ENCODE peak calls at places on chromosome 9, in eight cellular contexts. One of them, this sample, is unnamed.

GRCh38 chr9:98538626-98539031 is 170.1 kb downstream of the GABBR2 start:
- DNase-seq in H9: no peak
- DNase-seq in pancreas: no peak
- DNase-seq in GM23338: no peak
- DNase-seq in GM13976: no peak
- DNase-seq in CD4-positive, alpha-beta T cell: no peak
- DNase-seq in BJ: no peak
- DNase-seq in CD8-positive, alpha-beta T cell: no peak
- DNase-seq in this sample: peak

GRCh38 chr9:125904155-125904841 is 157.1 kb downstream of the PBX3 start:
- DNase-seq in H9: no peak
- DNase-seq in pancreas: no peak
- DNase-seq in GM23338: no peak
- DNase-seq in GM13976: no peak
- DNase-seq in CD4-positive, alpha-beta T cell: no peak
- DNase-seq in BJ: no peak
- DNase-seq in CD8-positive, alpha-beta T cell: no peak
- DNase-seq in this sample: no peak

GRCh38 chr9:69379250-69379982 is 54.4 kb downstream of the ENTREP1 start:
- DNase-seq in H9: no peak
- DNase-seq in pancreas: no peak
- DNase-seq in GM23338: no peak
- DNase-seq in GM13976: no peak
- DNase-seq in CD4-positive, alpha-beta T cell: no peak
- DNase-seq in BJ: no peak
- DNase-seq in CD8-positive, alpha-beta T cell: no peak
- DNase-seq in this sample: peak

GRCh38 chr9:35333551-35333950 is 156.4 kb upstream of the RUSC2 start:
- DNase-seq in H9: no peak
- DNase-seq in pancreas: no peak
- DNase-seq in GM23338: no peak
- DNase-seq in GM13976: no peak
- DNase-seq in CD4-positive, alpha-beta T cell: no peak
- DNase-seq in BJ: peak
- DNase-seq in CD8-positive, alpha-beta T cell: no peak
- DNase-seq in this sample: no peak

GRCh38 chr9:130542457-130543228 is 36.7 kb upstream of the FUBP3 start:
- DNase-seq in H9: no peak
- DNase-seq in pancreas: no peak
- DNase-seq in GM23338: no peak
- DNase-seq in GM13976: no peak
- DNase-seq in CD4-positive, alpha-beta T cell: no peak
- DNase-seq in BJ: no peak
- DNase-seq in CD8-positive, alpha-beta T cell: no peak
- DNase-seq in this sample: peak

GRCh38 chr9:16121593-16121992 is 568.8 kb downstream of the CCDC171 start:
- DNase-seq in H9: no peak
- DNase-seq in pancreas: no peak
- DNase-seq in GM23338: no peak
- DNase-seq in GM13976: no peak
- DNase-seq in CD4-positive, alpha-beta T cell: no peak
- DNase-seq in BJ: no peak
- DNase-seq in CD8-positive, alpha-beta T cell: no peak
- DNase-seq in this sample: peak

GRCh38 chr9:99433555-99433954 is 211.5 kb downstream of the SEC61B start:
- DNase-seq in H9: no peak
- DNase-seq in pancreas: no peak
- DNase-seq in GM23338: no peak
- DNase-seq in GM13976: peak
- DNase-seq in CD4-positive, alpha-beta T cell: no peak
- DNase-seq in BJ: peak
- DNase-seq in CD8-positive, alpha-beta T cell: peak
- DNase-seq in this sample: peak

GRCh38 chr9:80231847-80232246 is 660.1 kb downstream of the TLE4 start:
- DNase-seq in H9: no peak
- DNase-seq in pancreas: no peak
- DNase-seq in GM23338: no peak
- DNase-seq in GM13976: no peak
- DNase-seq in CD4-positive, alpha-beta T cell: no peak
- DNase-seq in BJ: no peak
- DNase-seq in CD8-positive, alpha-beta T cell: no peak
- DNase-seq in this sample: no peak

GRCh38 chr9:130149654-130150286 is 22.4 kb upstream of the NCS1 start:
- DNase-seq in H9: no peak
- DNase-seq in pancreas: no peak
- DNase-seq in GM23338: peak
- DNase-seq in GM13976: no peak
- DNase-seq in CD4-positive, alpha-beta T cell: no peak
- DNase-seq in BJ: no peak
- DNase-seq in CD8-positive, alpha-beta T cell: no peak
- DNase-seq in this sample: no peak

GRCh38 chr9:13076616-13077015 is 202.9 kb downstream of the MPDZ start:
- DNase-seq in H9: no peak
- DNase-seq in pancreas: no peak
- DNase-seq in GM23338: no peak
- DNase-seq in GM13976: no peak
- DNase-seq in CD4-positive, alpha-beta T cell: no peak
- DNase-seq in BJ: no peak
- DNase-seq in CD8-positive, alpha-beta T cell: no peak
- DNase-seq in this sample: no peak

GRCh38 chr9:106717686-106718085 is 145.3 kb upstream of the ZNF462 start:
- DNase-seq in H9: no peak
- DNase-seq in pancreas: no peak
- DNase-seq in GM23338: peak
- DNase-seq in GM13976: no peak
- DNase-seq in CD4-positive, alpha-beta T cell: no peak
- DNase-seq in BJ: peak
- DNase-seq in CD8-positive, alpha-beta T cell: no peak
- DNase-seq in this sample: peak
- TF ChIP-seq CTCF in H9: peak
- TF ChIP-seq CTCF in pancreas: no peak
- TF ChIP-seq CTCF in GM23338: peak
- TF ChIP-seq CTCF in GM13976: no peak
- TF ChIP-seq CTCF in CD4-positive, alpha-beta T cell: no peak
- TF ChIP-seq CTCF in BJ: peak
- TF ChIP-seq CTCF in CD8-positive, alpha-beta T cell: no peak
- TF ChIP-seq CTCF in this sample: peak

GRCh38 chr9:90131568-90131967 is 511.1 kb downstream of the DIRAS2 start:
- DNase-seq in H9: no peak
- DNase-seq in pancreas: no peak
- DNase-seq in GM23338: no peak
- DNase-seq in GM13976: no peak
- DNase-seq in CD4-positive, alpha-beta T cell: no peak
- DNase-seq in BJ: no peak
- DNase-seq in CD8-positive, alpha-beta T cell: no peak
- DNase-seq in this sample: no peak
- TF ChIP-seq CTCF in H9: no peak
- TF ChIP-seq CTCF in pancreas: no peak
- TF ChIP-seq CTCF in GM23338: no peak
- TF ChIP-seq CTCF in GM13976: no peak
- TF ChIP-seq CTCF in CD4-positive, alpha-beta T cell: no peak
- TF ChIP-seq CTCF in BJ: no peak
- TF ChIP-seq CTCF in CD8-positive, alpha-beta T cell: no peak
- TF ChIP-seq CTCF in this sample: no peak

DNA sequence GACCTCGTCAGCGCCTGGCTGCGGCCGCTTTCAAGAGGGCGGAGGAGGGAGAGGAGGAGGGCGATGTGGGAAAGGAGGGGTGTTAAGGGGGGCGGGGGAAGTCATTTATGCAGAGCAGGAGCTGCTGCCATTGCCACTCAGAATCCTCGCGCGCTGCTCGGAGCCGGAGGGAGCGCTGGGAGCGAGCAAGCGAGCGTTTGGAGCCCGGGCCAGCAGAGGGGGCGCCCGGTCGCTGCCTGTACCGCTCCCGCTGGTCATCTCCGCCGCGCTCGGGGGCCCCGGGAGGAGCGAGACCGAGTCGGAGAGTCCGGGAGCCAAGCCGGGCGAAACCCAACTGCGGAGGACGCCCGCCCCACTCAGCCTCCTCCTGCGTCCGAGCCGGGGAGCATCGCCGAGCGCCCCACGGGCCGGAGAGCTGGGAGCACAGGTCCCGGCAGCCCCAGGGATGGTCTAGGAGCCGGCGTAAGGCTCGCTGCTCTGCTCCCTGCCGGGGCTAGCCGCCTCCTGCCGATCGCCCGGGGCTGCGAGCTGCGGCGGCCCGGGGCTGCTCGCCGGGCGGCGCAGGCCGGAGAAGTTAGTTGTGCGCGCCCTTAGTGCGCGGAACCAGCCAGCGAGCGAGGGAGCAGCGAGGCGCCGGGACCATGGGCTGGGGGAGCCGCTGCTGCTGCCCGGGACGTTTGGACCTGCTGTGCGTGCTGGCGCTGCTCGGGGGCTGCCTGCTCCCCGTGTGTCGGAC is at the start of gene PCSK5:
- DNase-seq in H9: peak
- DNase-seq in pancreas: peak
- DNase-seq in GM23338: peak
- DNase-seq in GM13976: peak
- DNase-seq in CD4-positive, alpha-beta T cell: peak
- DNase-seq in BJ: peak
- DNase-seq in CD8-positive, alpha-beta T cell: peak
- DNase-seq in this sample: peak
- TF ChIP-seq CTCF in H9: peak
- TF ChIP-seq CTCF in pancreas: no peak
- TF ChIP-seq CTCF in GM23338: peak
- TF ChIP-seq CTCF in GM13976: no peak
- TF ChIP-seq CTCF in CD4-positive, alpha-beta T cell: no peak
- TF ChIP-seq CTCF in BJ: peak
- TF ChIP-seq CTCF in CD8-positive, alpha-beta T cell: no peak
- TF ChIP-seq CTCF in this sample: no peak

GRCh38 chr9:93591301-93591700 is 14.9 kb downstream of the PHF2 start:
- DNase-seq in H9: no peak
- DNase-seq in pancreas: no peak
- DNase-seq in GM23338: no peak
- DNase-seq in GM13976: no peak
- DNase-seq in CD4-positive, alpha-beta T cell: no peak
- DNase-seq in BJ: no peak
- DNase-seq in CD8-positive, alpha-beta T cell: peak
- DNase-seq in this sample: no peak

GRCh38 chr9:93591706-93592388 is 15.5 kb downstream of the PHF2 start:
- DNase-seq in H9: no peak
- DNase-seq in pancreas: no peak
- DNase-seq in GM23338: no peak
- DNase-seq in GM13976: peak
- DNase-seq in CD4-positive, alpha-beta T cell: no peak
- DNase-seq in BJ: no peak
- DNase-seq in CD8-positive, alpha-beta T cell: peak
- DNase-seq in this sample: no peak

GRCh38 chr9:93592389-93593021 is 16.1 kb downstream of the PHF2 start:
- DNase-seq in H9: peak
- DNase-seq in pancreas: no peak
- DNase-seq in GM23338: peak
- DNase-seq in GM13976: peak
- DNase-seq in CD4-positive, alpha-beta T cell: no peak
- DNase-seq in BJ: no peak
- DNase-seq in CD8-positive, alpha-beta T cell: peak
- DNase-seq in this sample: peak

GRCh38 chr9:93594041-93594756 is 17.8 kb downstream of the PHF2 start:
- DNase-seq in H9: no peak
- DNase-seq in pancreas: no peak
- DNase-seq in GM23338: peak
- DNase-seq in GM13976: no peak
- DNase-seq in CD4-positive, alpha-beta T cell: no peak
- DNase-seq in BJ: no peak
- DNase-seq in CD8-positive, alpha-beta T cell: peak
- DNase-seq in this sample: peak

DNA sequence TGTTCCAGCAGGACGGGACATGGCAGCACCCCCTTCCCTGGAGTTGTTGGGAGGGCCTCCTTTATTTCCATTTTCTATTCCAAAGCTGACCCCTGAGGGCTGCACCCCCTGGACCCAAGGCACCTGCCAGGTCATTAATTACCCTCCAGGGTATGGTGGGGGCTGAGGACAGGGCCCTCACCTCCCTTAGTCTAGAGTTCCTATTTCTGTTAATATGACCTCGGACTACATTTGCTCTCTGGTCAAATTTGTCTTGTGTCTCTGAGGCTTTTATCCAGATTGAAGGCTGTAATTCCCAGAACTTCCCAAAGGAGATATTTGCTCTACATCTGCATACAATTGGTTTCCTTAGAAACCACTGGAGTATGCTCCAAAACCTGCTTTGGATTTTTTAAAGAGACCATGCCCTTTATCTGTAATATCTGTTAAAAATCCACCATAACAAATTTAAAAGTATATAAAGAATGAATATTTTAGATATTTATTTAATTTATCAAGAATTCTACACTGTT is 16.8 kb downstream of the PHF2 start:
- DNase-seq in H9: no peak
- DNase-seq in pancreas: no peak
- DNase-seq in GM23338: no peak
- DNase-seq in GM13976: no peak
- DNase-seq in CD4-positive, alpha-beta T cell: no peak
- DNase-seq in BJ: no peak
- DNase-seq in CD8-positive, alpha-beta T cell: peak
- DNase-seq in this sample: no peak
- TF ChIP-seq CTCF in H9: no peak
- TF ChIP-seq CTCF in pancreas: no peak
- TF ChIP-seq CTCF in GM23338: no peak
- TF ChIP-seq CTCF in GM13976: no peak
- TF ChIP-seq CTCF in CD4-positive, alpha-beta T cell: no peak
- TF ChIP-seq CTCF in BJ: no peak
- TF ChIP-seq CTCF in CD8-positive, alpha-beta T cell: no peak
- TF ChIP-seq CTCF in this sample: no peak

GRCh38 chr9:38668791-38669466 is 48.5 kb upstream of the ANKRD18A start:
- DNase-seq in H9: no peak
- DNase-seq in pancreas: no peak
- DNase-seq in GM23338: no peak
- DNase-seq in GM13976: no peak
- DNase-seq in CD4-positive, alpha-beta T cell: no peak
- DNase-seq in BJ: no peak
- DNase-seq in CD8-positive, alpha-beta T cell: no peak
- DNase-seq in this sample: no peak
- TF ChIP-seq CTCF in H9: no peak
- TF ChIP-seq CTCF in pancreas: no peak
- TF ChIP-seq CTCF in GM23338: no peak
- TF ChIP-seq CTCF in GM13976: no peak
- TF ChIP-seq CTCF in CD4-positive, alpha-beta T cell: no peak
- TF ChIP-seq CTCF in BJ: no peak
- TF ChIP-seq CTCF in CD8-positive, alpha-beta T cell: no peak
- TF ChIP-seq CTCF in this sample: no peak

This sample was measured in MCF 10A.